ENCODE peak calls at places on chromosomes 7 and 10, in ten cellular contexts. F is gastrocnemius medialis; R is suprapubic skin; P is activated gamma-delta T cell treated with Interleukin-2 at 50 U/mL for 16 hours; O is HS-5; D is BE2C; N is NCI-H2081; X is IMR-90; Q is WERI-Rb-1; K is activated CD8-positive, alpha-beta T cell treated with anti-CD3 and anti-CD28 coated beads for 36 hours. V is an unnamed sample.

GRCh38 chr10:124172241-124172661 is 78.9 kb upstream of the CHST15 start:
- DNase-seq in F (no peak), R (no peak), P (no peak), O (no peak), D (no peak), N (no peak), X (no peak), Q (no peak), K (no peak), V (no peak)

GRCh38 chr7:50351267-50351666 is 46.8 kb downstream of the IKZF1 start:
- DNase-seq in F (no peak), R (no peak), P (no peak), O (no peak), D (no peak), N (no peak), X (no peak), Q (no peak), K (no peak), V (no peak)

GRCh38 chr10:86663576-86664369 is 4.5 kb upstream of the LDB3 start:
- DNase-seq in F (peak; percentile 48), R (no peak), P (no peak), O (no peak), D (no peak), N (no peak), X (no peak), Q (no peak), K (no peak), V (no peak)

GRCh38 chr7:128036226-128036940 is 5.1 kb upstream of the LRRC4 start:
- DNase-seq in F (no peak), R (no peak), P (no peak), O (no peak), D (no peak), N (no peak), X (no peak), Q (no peak), K (no peak), V (no peak)

GRCh38 chr7:84394219-84394618 is 199.6 kb upstream of the SEMA3A start:
- DNase-seq in F (no peak), R (no peak), P (no peak), O (no peak), D (no peak), N (no peak), X (no peak), Q (no peak), K (no peak), V (no peak)

GRCh38 chr10:101625821-101626412 is 37.8 kb downstream of the DPCD start:
- DNase-seq in F (no peak), R (no peak), P (no peak), O (no peak), D (no peak), N (no peak), X (no peak), Q (no peak), K (no peak), V (no peak)

GRCh38 chr10:97895915-97896314 is 46.3 kb downstream of the GOLGA7B start:
- DNase-seq in F (no peak), R (no peak), P (no peak), O (no peak), D (no peak), N (no peak), X (no peak), Q (no peak), K (no peak), V (no peak)

GRCh38 chr10:81963606-81964005 is 88.6 kb downstream of the NRG3 start:
- DNase-seq in F (no peak), R (no peak), P (no peak), O (no peak), D (no peak), N (no peak), X (no peak), Q (no peak), K (no peak), V (no peak)

GRCh38 chr10:3538850-3539531 is 246.0 kb downstream of the KLF6 start:
- DNase-seq in F (no peak), R (no peak), P (no peak), O (peak; percentile 25), D (no peak), N (no peak), X (peak; percentile 97), Q (no peak), K (peak; percentile 34), V (no peak)

GRCh38 chr10:11288302-11288701 is 270.6 kb downstream of the CELF2 start:
- DNase-seq in F (no peak), R (no peak), P (no peak), O (no peak), D (no peak), N (no peak), X (no peak), Q (no peak), K (no peak), V (no peak)

GRCh38 chr10:21398549-21399345 is 126.7 kb downstream of the SKIDA1 start:
- DNase-seq in F (no peak), R (no peak), P (no peak), O (peak; percentile 24), D (no peak), N (no peak), X (peak; percentile 70), Q (no peak), K (no peak), V (no peak)

GRCh38 chr10:129774736-129775401 is 189.2 kb downstream of the EBF3 start:
- DNase-seq in F (no peak), R (peak; percentile 71), P (no peak), O (no peak), D (no peak), N (no peak), X (no peak), Q (no peak), K (no peak), V (peak; percentile 8)

GRCh38 chr10:101504438-101504837 is 83.6 kb downstream of the POLL start:
- DNase-seq in F (no peak), R (no peak), P (no peak), O (no peak), D (no peak), N (no peak), X (no peak), Q (no peak), K (no peak), V (no peak)

GRCh38 chr10:80070068-80070467 is 8.4 kb upstream of the TMEM254 start:
- DNase-seq in F (no peak), R (no peak), P (no peak), O (no peak), D (no peak), N (no peak), X (no peak), Q (no peak), K (no peak), V (no peak)

GRCh38 chr10:51029172-51029641 is 45.1 kb upstream of the PRKG1 start:
- DNase-seq in F (no peak), R (no peak), P (no peak), O (no peak), D (no peak), N (no peak), X (peak; percentile 60), Q (no peak), K (no peak), V (no peak)

GRCh38 chr7:70030745-70031144 is 432.5 kb downstream of the AUTS2 start:
- DNase-seq in F (no peak), R (no peak), P (no peak), O (no peak), D (no peak), N (no peak), X (no peak), Q (no peak), K (no peak), V (no peak)

GRCh38 chr7:75985518-75986146 is 8.8 kb downstream of the TMEM120A start:
- DNase-seq in F (no peak), R (no peak), P (no peak), O (no peak), D (peak; percentile 76), N (no peak), X (no peak), Q (no peak), K (no peak), V (no peak)

GRCh38 chr7:105985821-105986220 is 22.8 kb downstream of the CDHR3 start:
- DNase-seq in F (no peak), R (no peak), P (no peak), O (no peak), D (no peak), N (no peak), X (no peak), Q (no peak), K (no peak), V (no peak)

GRCh38 chr10:33315891-33316290 is 18.6 kb downstream of the NRP1 start:
- DNase-seq in F (no peak), R (no peak), P (no peak), O (no peak), D (no peak), N (no peak), X (no peak), Q (no peak), K (no peak), V (no peak)

GRCh38 chr10:93695720-93696119 is 6.7 kb downstream of the FRA10AC1 start:
- DNase-seq in F (no peak), R (no peak), P (no peak), O (no peak), D (no peak), N (no peak), X (no peak), Q (no peak), K (no peak), V (no peak)

GRCh38 chr10:112467541-112468075 is 20.6 kb downstream of the VTI1A start:
- DNase-seq in F (no peak), R (no peak), P (no peak), O (no peak), D (no peak), N (no peak), X (peak; percentile 3), Q (no peak), K (no peak), V (no peak)

GRCh38 chr10:62815373-62816111 is 624 bp downstream of the EGR2 start:
- DNase-seq in F (no peak), R (no peak), P (no peak), O (no peak), D (no peak), N (no peak), X (no peak), Q (peak; percentile 14), K (peak; percentile 37), V (no peak)

GRCh38 chr7:129499915-129500463 is 2.3 kb upstream of the SMKR1 start:
- DNase-seq in F (no peak), R (no peak), P (no peak), O (no peak), D (no peak), N (no peak), X (no peak), Q (no peak), K (peak; percentile 16), V (no peak)

GRCh38 chr7:262251-262572 is 27.8 kb upstream of the FOXL3 start:
- DNase-seq in F (no peak), R (no peak), P (no peak), O (no peak), D (peak; percentile 9), N (no peak), X (no peak), Q (peak; percentile 6), K (no peak), V (no peak)

GRCh38 chr10:9211228-9211627 is 1156.7 kb downstream of the GATA3 start:
- DNase-seq in F (no peak), R (no peak), P (no peak), O (no peak), D (no peak), N (no peak), X (peak; percentile 8), Q (no peak), K (no peak), V (no peak)

GRCh38 chr7:112160771-112161150 is 45.4 kb downstream of the DOCK4 start:
- DNase-seq in F (no peak), R (no peak), P (no peak), O (no peak), D (no peak), N (no peak), X (no peak), Q (no peak), K (no peak), V (no peak)

GRCh38 chr10:93410697-93411348 is 71.3 kb downstream of the MYOF start:
- DNase-seq in F (no peak), R (no peak), P (no peak), O (no peak), D (no peak), N (no peak), X (no peak), Q (no peak), K (no peak), V (no peak)

GRCh38 chr10:61635946-61636345 is 26.8 kb upstream of the CABCOCO1 start:
- DNase-seq in F (no peak), R (no peak), P (no peak), O (no peak), D (no peak), N (no peak), X (peak; percentile 76), Q (no peak), K (no peak), V (no peak)